ENCODE peak calls at places on chromosomes 7 and 10, in six cellular contexts. D, X, Z, I, O and C are unnamed samples.

GRCh38 chr10:111429288-111430028 is 352.6 kb downstream of the ADRA2A start:
- DNase-seq in D (no peak), X (no peak), Z (no peak), I (no peak), O (no peak), C (no peak)

GRCh38 chr7:67918158-67918557 is 921.5 kb downstream of the TYW1 start:
- DNase-seq in D (no peak), X (no peak), Z (no peak), I (no peak), O (no peak), C (no peak)

GRCh38 chr10:664893-665292 is 24.6 kb downstream of the DIP2C start:
- DNase-seq in D (no peak), X (no peak), Z (no peak), I (no peak), O (no peak), C (no peak)

GRCh38 chr7:116779222-116779621 is 83.2 kb upstream of the CAPZA2 start:
- DNase-seq in D (no peak), X (no peak), Z (no peak), I (no peak), O (no peak), C (no peak)

GRCh38 chr7:47326220-47326619 is 255.7 kb downstream of the TNS3 start:
- DNase-seq in D (no peak), X (no peak), Z (peak; percentile 92), I (no peak), O (no peak), C (no peak)

GRCh38 chr7:103651978-103652377 is 206.0 kb upstream of the SLC26A5 start:
- DNase-seq in D (no peak), X (no peak), Z (no peak), I (no peak), O (no peak), C (peak; percentile 3)

GRCh38 chr10:59793924-59794323 is 40.7 kb upstream of the MRLN start:
- DNase-seq in D (no peak), X (no peak), Z (no peak), I (no peak), O (no peak), C (no peak)

GRCh38 chr10:34813626-34814227 is 1.4 kb downstream of the PARD3 start:
- DNase-seq in D (peak; percentile 30), X (no peak), Z (peak; percentile 44), I (no peak), O (peak; percentile 56), C (peak; percentile 18)

GRCh38 chr10:44979281-44980181 is 922 bp upstream of the DEPP1 start:
- DNase-seq in D (no peak), X (peak; percentile 24), Z (peak; percentile 54), I (no peak), O (peak; percentile 48), C (no peak)

GRCh38 chr10:47175181-47176080 is 124.6 kb upstream of the GDF10 start:
- DNase-seq in D (no peak), X (no peak), Z (no peak), I (no peak), O (no peak), C (peak; percentile 39)

DNA sequence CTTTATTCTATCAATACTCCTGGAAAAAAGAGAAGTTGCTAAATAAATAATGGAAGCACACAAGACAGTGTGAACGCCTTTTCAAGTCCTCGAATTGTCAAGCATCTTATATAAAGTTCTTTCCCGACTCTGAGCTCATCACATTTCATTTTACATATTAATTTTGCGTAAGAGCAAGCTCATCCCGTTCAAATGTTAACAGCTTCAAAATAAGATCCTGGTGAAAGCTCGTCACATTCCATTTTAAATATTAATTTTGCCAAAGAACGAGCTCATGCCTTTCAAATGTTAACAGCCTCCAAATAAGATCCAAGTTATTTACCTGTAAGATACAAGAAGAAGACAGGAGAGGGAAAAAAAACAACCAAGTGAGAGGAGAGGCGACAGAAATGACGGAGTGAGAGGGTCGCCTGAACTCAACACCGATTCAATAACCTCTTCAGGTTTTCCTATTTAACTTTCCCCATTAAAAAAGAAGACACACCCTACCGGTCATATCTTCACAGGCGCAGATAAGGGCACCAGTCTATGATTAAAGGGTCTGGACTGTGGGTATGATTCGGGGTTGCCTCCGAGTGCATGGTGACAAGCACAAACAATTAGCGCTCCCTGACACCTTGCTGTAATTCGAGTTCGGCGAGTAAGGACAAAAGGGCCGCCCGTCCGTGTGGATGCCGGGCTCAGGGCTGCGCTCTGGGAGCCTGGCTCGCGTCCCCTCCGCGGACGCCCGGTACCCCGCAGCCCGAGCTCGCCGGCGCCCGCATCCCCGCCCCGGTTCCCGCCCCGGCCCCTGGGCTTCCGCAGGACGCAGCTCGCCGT is 111.7 kb upstream of the RHEB start:
- DNase-seq in D (no peak), X (no peak), Z (peak; percentile 50), I (no peak), O (no peak), C (no peak)
- TF ChIP-seq CTCF in D (no peak), X (no peak), Z (peak; percentile 19), I (no peak), O (no peak), C (no peak)

GRCh38 chr10:74738052-74738451 is 88.3 kb upstream of the KAT6B start:
- DNase-seq in D (no peak), X (no peak), Z (no peak), I (no peak), O (no peak), C (no peak)

GRCh38 chr10:74743401-74743800 is 83.0 kb upstream of the KAT6B start:
- DNase-seq in D (no peak), X (no peak), Z (no peak), I (no peak), O (no peak), C (no peak)

GRCh38 chr10:74736029-74736428 is 90.4 kb upstream of the KAT6B start:
- DNase-seq in D (no peak), X (no peak), Z (no peak), I (no peak), O (no peak), C (no peak)

GRCh38 chr10:74738543-74738942 is 87.9 kb upstream of the KAT6B start:
- DNase-seq in D (no peak), X (no peak), Z (no peak), I (no peak), O (no peak), C (no peak)

DNA sequence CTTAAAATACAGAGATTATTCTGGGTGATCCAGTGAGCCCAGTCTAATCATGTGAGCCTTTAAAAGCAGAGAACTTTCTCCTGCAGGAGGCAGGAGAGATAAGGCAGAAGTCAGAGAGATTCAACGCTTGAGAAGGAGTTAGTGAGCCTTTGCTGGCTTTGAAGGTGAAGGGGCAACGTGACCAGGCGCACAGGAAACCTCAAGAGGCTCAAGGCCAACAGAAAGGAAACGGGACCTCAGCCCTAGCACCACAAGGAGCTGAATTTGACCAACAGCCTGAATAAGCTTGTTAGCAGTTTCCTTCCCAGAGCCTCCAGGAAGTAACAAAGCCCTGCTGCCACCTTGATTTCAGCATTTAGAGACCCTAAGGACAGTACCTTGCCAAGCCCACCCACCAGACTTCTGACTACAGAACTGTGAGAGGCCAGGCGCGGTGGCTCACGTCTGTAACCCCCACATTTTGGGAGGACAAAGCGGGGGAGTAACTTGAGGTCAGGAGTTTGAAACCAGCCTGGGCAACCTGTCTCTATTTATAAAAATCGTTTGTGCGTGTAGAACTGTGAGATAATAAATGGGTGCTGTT is 87.3 kb upstream of the KAT6B start:
- DNase-seq in D (no peak), X (no peak), Z (peak; percentile 5), I (no peak), O (peak; percentile 20), C (no peak)
- TF ChIP-seq CTCF in D (no peak), X (no peak), Z (peak; percentile 26), I (peak; percentile 39), O (peak; percentile 18), C (no peak)

GRCh38 chr7:119944601-119944972 is 328.4 kb upstream of the KCND2 start:
- DNase-seq in D (no peak), X (no peak), Z (no peak), I (no peak), O (no peak), C (no peak)

GRCh38 chr7:119945822-119946221 is 327.2 kb upstream of the KCND2 start:
- DNase-seq in D (no peak), X (no peak), Z (no peak), I (no peak), O (no peak), C (no peak)

GRCh38 chr7:119949053-119949452 is 323.9 kb upstream of the KCND2 start:
- DNase-seq in D (no peak), X (no peak), Z (no peak), I (no peak), O (no peak), C (no peak)

DNA sequence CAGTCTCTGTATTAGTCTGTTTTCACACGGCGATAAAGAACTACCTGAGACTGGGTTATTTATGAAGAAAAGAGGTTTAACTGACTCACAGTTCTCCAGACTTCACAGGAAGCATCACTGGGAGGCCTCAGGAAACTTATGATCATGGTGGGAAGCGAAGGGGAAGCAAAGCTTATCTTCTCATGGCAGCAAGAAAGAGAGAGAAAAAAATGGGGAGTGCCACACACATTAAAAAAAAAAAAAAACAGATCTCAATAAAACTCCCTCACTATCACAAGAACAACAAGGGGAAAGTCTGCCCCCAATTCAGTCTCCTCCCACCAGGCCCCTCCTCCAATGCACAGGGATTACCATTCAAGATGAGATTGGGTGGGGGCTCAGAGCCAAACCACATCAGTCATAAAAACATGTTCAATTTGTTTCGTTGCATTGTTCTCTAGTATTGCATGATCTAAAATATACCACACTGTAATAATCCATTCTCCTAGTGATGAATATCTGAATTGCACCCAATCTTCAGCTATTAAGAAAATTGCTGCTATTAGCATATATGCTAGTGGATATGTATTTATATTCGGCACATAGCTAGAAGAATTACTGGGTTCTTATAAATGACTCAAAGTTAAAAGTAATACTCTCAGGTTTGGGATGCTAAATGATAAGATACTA is 328.9 kb upstream of the KCND2 start:
- DNase-seq in D (no peak), X (no peak), Z (no peak), I (no peak), O (no peak), C (no peak)
- TF ChIP-seq CTCF in D (no peak), X (no peak), Z (no peak), I (no peak), O (no peak), C (no peak)

GRCh38 chr10:67609996-67610793 is 85.8 kb downstream of the CTNNA3 start:
- DNase-seq in D (no peak), X (no peak), Z (peak; percentile 4), I (no peak), O (no peak), C (no peak)
- TF ChIP-seq CTCF in D (no peak), X (no peak), Z (no peak), I (no peak), O (no peak), C (no peak)

DNA sequence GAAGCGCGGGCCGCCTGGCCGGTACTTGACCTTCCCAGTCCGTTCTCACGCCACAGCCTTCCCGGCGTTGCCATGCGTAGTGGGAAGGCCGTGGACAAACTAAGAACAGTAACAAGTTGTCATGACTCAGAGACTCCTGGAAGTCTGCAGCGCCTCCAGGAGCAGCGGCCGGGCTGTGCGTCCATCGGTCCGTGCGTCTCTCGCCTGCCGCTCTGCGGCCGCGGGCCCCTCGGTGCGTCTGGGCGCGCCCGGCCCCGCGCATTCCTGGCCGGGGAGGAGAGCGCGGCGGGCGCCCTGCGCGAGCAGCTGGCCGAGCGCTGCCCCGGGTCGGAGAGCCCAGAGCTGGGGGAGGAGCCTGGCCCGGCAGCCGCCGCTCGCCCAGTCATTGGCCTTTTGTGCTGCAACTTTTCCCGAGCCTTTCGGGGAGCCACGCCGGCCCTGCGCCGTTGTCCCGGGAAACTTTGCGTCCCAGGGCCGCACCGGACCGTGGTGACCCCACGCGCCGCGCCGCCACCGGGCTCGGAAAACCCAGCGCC is 123.7 kb downstream of the TACC2 start:
- DNase-seq in D (peak; percentile 85), X (peak; percentile 88), Z (peak; percentile 87), I (peak; percentile 86), O (peak; percentile 86), C (peak; percentile 83)
- TF ChIP-seq CTCF in D (peak; percentile 47), X (peak; percentile 36), Z (peak; percentile 72), I (peak; percentile 65), O (peak; percentile 18), C (no peak)